ENCODE peak calls at places on chromosomes 13 and 19, in six cellular contexts. O is SK-N-SH, L is hepatocyte, I is GM23248, X is Karpas-422, Y is PC-3. T is an unnamed sample. For H3K9me2 and H3K4me1, the result is how much of the 10 kb centered on the place peaks cover.

GRCh38 chr13:44331446-44331845 is 42.2 kb upstream of the SERP2 start:
- DNase-seq in O (no peak), L (no peak), I (no peak), X (no peak), Y (no peak), T (no peak)

GRCh38 chr19:3336680-3337523 is 29.5 kb upstream of the NFIC start:
- DNase-seq in O (peak), L (peak), I (peak), X (no peak), Y (no peak), T (no peak)

GRCh38 chr13:20332361-20333096 is 100.4 kb upstream of the GJB6 start:
- DNase-seq in O (no peak), L (no peak), I (peak), X (no peak), Y (no peak), T (no peak)

GRCh38 chr19:51417107-51417806 is at the start of gene SIGLEC10:
- DNase-seq in O (no peak), L (no peak), I (no peak), X (peak), Y (peak), T (no peak)

GRCh38 chr13:40252241-40252640 is 414.2 kb downstream of the FOXO1 start:
- DNase-seq in O (no peak), L (no peak), I (no peak), X (no peak), Y (no peak), T (no peak)

GRCh38 chr19:29370276-29370675 is 155.5 kb upstream of the VSTM2B start:
- DNase-seq in O (no peak), L (no peak), I (no peak), X (no peak), Y (no peak), T (no peak)

GRCh38 chr13:27971236-27971645 is 2.1 kb upstream of the CDX2 start:
- DNase-seq in O (peak), L (peak), I (no peak), X (no peak), Y (no peak), T (no peak)

GRCh38 chr19:30155529-30156200 is 213.6 kb downstream of the URI1 start:
- DNase-seq in O (no peak), L (no peak), I (no peak), X (no peak), Y (no peak), T (no peak)

GRCh38 chr13:100266026-100266425 is 177.1 kb downstream of the PCCA start:
- DNase-seq in O (no peak), L (no peak), I (no peak), X (no peak), Y (no peak), T (no peak)

GRCh38 chr13:113090415-113090770 is 15.2 kb upstream of the F7 start:
- DNase-seq in O (no peak), L (no peak), I (no peak), X (no peak), Y (no peak), T (no peak)

GRCh38 chr13:38951525-38952313 is 38.9 kb downstream of the STOML3 start:
- DNase-seq in O (no peak), L (no peak), I (no peak), X (no peak), Y (no peak), T (no peak)

GRCh38 chr19:50430888-50431342 is 1.8 kb upstream of the MYBPC2 start:
- DNase-seq in O (no peak), L (no peak), I (peak), X (peak), Y (no peak), T (no peak)

GRCh38 chr13:113034451-113035208 is 65.6 kb downstream of the MCF2L start:
- DNase-seq in O (peak), L (peak), I (peak), X (no peak), Y (peak), T (no peak)

GRCh38 chr19:44579663-44580365 is 33.5 kb upstream of the IGSF23 start:
- DNase-seq in O (no peak), L (no peak), I (no peak), X (no peak), Y (no peak), T (no peak)

GRCh38 chr19:33998739-33999345 is 173.5 kb upstream of the LSM14A start:
- DNase-seq in O (peak), L (no peak), I (peak), X (no peak), Y (peak), T (no peak)

GRCh38 chr19:789473-790052 is 7.7 kb upstream of the PTBP1 start:
- DNase-seq in O (no peak), L (no peak), I (peak), X (no peak), Y (no peak), T (no peak)

GRCh38 chr13:24671367-24672117 is 8.7 kb upstream of the ATP12A start:
- DNase-seq in O (peak), L (peak), I (peak), X (no peak), Y (peak), T (no peak)

GRCh38 chr13:85508683-85509329 is 290.4 kb downstream of the SLITRK6 start:
- DNase-seq in O (no peak), L (no peak), I (no peak), X (no peak), Y (no peak), T (no peak)

GRCh38 chr13:98938801-98939200 is 39.1 kb downstream of the DOCK9 start:
- DNase-seq in O (no peak), L (no peak), I (no peak), X (no peak), Y (no peak), T (no peak)

GRCh38 chr19:2195361-2195760 is 31.6 kb downstream of the DOT1L start:
- DNase-seq in O (no peak), L (no peak), I (no peak), X (no peak), Y (no peak), T (no peak)

GRCh38 chr13:73440296-73440895 is 381.6 kb downstream of the KLF5 start:
- DNase-seq in O (no peak), L (no peak), I (peak), X (no peak), Y (no peak), T (no peak)

GRCh38 chr13:78785764-78786163 is 126.8 kb upstream of the OBI1 start:
- DNase-seq in O (no peak), L (no peak), I (no peak), X (no peak), Y (no peak), T (peak)

GRCh38 chr13:112119192-112120030 is 52.5 kb downstream of the SOX1 start:
- DNase-seq in O (no peak), L (no peak), I (no peak), X (no peak), Y (no peak), T (no peak)

GRCh38 chr19:1512671-1513491 is at the start of gene ADAMTSL5:
- DNase-seq in O (peak), L (peak), I (peak), X (peak), Y (peak), T (peak)

GRCh38 chr19:1412995-1413889 is 5.9 kb downstream of the DAZAP1 start:
- DNase-seq in O (no peak), L (no peak), I (no peak), X (no peak), Y (no peak), T (peak)

GRCh38 chr13:105144020-105144419 is 1391.4 kb downstream of the EFNB2 start:
- DNase-seq in O (no peak), L (no peak), I (no peak), X (no peak), Y (no peak), T (no peak)

GRCh38 chr13:59088716-59089115 is 1075.0 kb downstream of the DIAPH3 start:
- DNase-seq in O (no peak), L (no peak), I (no peak), X (no peak), Y (peak), T (no peak)

GRCh38 chr19:1086618-1087017 is 8.6 kb downstream of the POLR2E start:
- DNase-seq in O (no peak), L (no peak), I (no peak), X (no peak), Y (no peak), T (no peak)

GRCh38 chr19:7355871-7356270 is 7.1 kb downstream of the ARHGEF18 start:
- DNase-seq in O (no peak), L (no peak), I (no peak), X (no peak), Y (no peak), T (no peak)

GRCh38 chr13:47033216-47033615 is 136.4 kb upstream of the HTR2A start:
- DNase-seq in O (no peak), L (no peak), I (peak), X (no peak), Y (peak), T (no peak)

GRCh38 chr19:29837448-29837961 is 25.7 kb downstream of the CCNE1 start:
- DNase-seq in O (no peak), L (no peak), I (no peak), X (no peak), Y (no peak), T (peak)

GRCh38 chr13:83178008-83178407 is 704.3 kb downstream of the SLITRK1 start:
- DNase-seq in O (no peak), L (no peak), I (no peak), X (no peak), Y (peak), T (no peak)

GRCh38 chr13:57123660-57124059 is 17.1 kb upstream of the PRR20A start:
- DNase-seq in O (no peak), L (no peak), I (no peak), X (no peak), Y (no peak), T (no peak)

GRCh38 chr19:41868120-41868988 is 8.3 kb downstream of the RPS19 start:
- DNase-seq in O (no peak), L (no peak), I (no peak), X (no peak), Y (no peak), T (peak)

GRCh38 chr19:52028780-52029123 is 573 bp upstream of the ZNF614 start:
- DNase-seq in O (peak), L (no peak), I (no peak), X (no peak), Y (peak), T (no peak)

GRCh38 chr19:7360393-7360984 is 11.8 kb downstream of the ARHGEF18 start:
- DNase-seq in O (no peak), L (no peak), I (peak), X (no peak), Y (no peak), T (no peak)

GRCh38 chr19:31408460-31409124 is 59.4 kb upstream of the TSHZ3 start:
- DNase-seq in O (no peak), L (peak), I (peak), X (no peak), Y (peak), T (no peak)
- H3K9me2 ChIP-seq in O (under half), L (under half), I (under half), X (under half), Y (under half), T (under half)

DNA sequence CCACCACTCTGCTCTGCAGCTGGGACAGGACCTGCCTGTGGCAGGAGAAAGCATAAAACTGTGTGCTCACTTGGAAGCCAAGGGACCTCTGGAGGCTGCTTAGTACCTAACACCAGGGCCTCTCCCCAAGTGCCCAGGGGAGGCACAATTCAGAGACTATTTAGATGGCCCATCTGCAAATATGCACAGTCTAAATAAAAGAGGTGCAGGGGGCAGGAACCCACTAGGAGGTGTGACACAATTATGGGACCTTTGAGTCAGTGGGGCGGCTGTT is 32.6 kb upstream of the EPHX3 start:
- DNase-seq in O (no peak), L (no peak), I (no peak), X (peak), Y (no peak), T (no peak)
- H3K4me1 ChIP-seq in O (under half), L (under half), I (under half), X (under half), Y (under half), T (under half)

GRCh38 chr13:35879111-35879510 is 252.1 kb downstream of the DCLK1 start:
- DNase-seq in O (no peak), L (no peak), I (no peak), X (no peak), Y (no peak), T (peak)
- H3K9me2 ChIP-seq in O (under half), L (under half), I (under half), X (under half), Y (under half), T (under half)

DNA sequence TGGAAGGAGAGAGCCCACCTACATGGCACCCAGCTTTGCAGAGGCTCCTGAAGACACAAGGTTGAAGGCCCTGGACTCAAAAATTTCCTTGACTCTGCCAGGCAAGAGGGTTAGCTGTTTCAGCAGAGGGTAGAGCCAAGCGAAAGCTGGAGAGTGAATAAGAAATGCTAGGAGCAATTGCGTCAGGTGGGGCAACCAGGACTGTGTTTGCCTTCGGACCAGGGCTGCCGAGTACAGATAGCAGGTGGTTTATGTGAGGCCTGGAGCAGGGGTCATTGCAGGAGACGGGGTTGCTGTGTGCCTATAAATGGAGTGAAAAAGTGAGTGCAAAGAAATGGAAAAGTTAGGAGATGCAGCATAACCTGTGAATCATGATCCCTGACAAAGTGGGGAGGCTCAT is 59.1 kb downstream of the IRS2 start:
- DNase-seq in O (no peak), L (no peak), I (no peak), X (no peak), Y (no peak), T (no peak)
- H3K4me1 ChIP-seq in O (under half), L (under half), I (under half), X (under half), Y (under half), T (under half)

DNA sequence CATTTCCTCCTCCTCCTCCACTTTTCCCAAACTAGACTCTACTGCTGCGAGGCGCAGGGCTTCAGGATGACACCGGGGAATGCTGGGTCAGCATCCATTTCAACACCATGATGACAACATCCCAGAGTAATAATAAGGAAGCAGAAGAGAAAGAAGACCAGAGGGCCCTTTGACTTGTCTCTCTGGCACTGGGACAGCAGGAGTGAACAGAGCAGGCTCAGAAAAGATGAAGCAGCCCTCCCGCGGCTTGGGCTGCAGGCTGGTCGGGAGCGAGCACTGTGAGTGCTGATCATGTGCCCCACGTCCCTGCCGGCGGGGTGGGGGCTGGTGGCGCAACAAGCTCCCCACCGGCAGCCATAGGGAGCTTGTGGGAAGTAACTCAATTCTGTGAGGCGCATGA is 30.5 kb downstream of the RANBP3 start:
- DNase-seq in O (no peak), L (peak), I (peak), X (no peak), Y (no peak), T (no peak)
- H3K9me2 ChIP-seq in O (under half), L (under half), I (under half), X (under half), Y (under half), T (under half)

GRCh38 chr19:15443838-15444237 is 5.9 kb downstream of the WIZ start:
- DNase-seq in O (no peak), L (no peak), I (no peak), X (no peak), Y (no peak), T (no peak)
- H3K4me1 ChIP-seq in O (under half), L (under half), I (under half), X (under half), Y (under half), T (under half)